ENCODE peak calls at places on chromosomes 12 and 14, in ten cellular contexts. One of them, this sample, is unnamed. For H3K9me3, the result is how much of the 10 kb centered on the place peaks cover.

GRCh38 chr14:51396222-51396815 is 156.3 kb downstream of the TMX1 start:
- DNase-seq in effector memory CD4-positive, alpha-beta T cell: no peak
- DNase-seq in CD8-positive, alpha-beta memory T cell: no peak
- DNase-seq in tibial artery: no peak
- DNase-seq in PC-3: peak
- DNase-seq in IMR-90: peak
- DNase-seq in pancreas: peak
- DNase-seq in left ventricle myocardium inferior: no peak
- DNase-seq in esophagus squamous epithelium: no peak
- DNase-seq in neuronal stem cell: no peak
- DNase-seq in this sample: no peak

GRCh38 chr12:55728185-55728931 is 451 bp downstream of the CD63 start:
- DNase-seq in tibial artery: peak
- DNase-seq in effector memory CD4-positive, alpha-beta T cell: no peak
- DNase-seq in CD8-positive, alpha-beta memory T cell: no peak
- DNase-seq in neuronal stem cell: no peak
- DNase-seq in pancreas: peak
- DNase-seq in IMR-90: peak
- DNase-seq in left ventricle myocardium inferior: peak
- DNase-seq in PC-3: peak
- DNase-seq in esophagus squamous epithelium: no peak
- DNase-seq in this sample: no peak

GRCh38 chr14:62126885-62127478 is 364.8 kb downstream of the SNAPC1 start:
- DNase-seq in esophagus squamous epithelium: no peak
- DNase-seq in pancreas: peak
- DNase-seq in neuronal stem cell: peak
- DNase-seq in left ventricle myocardium inferior: no peak
- DNase-seq in PC-3: peak
- DNase-seq in effector memory CD4-positive, alpha-beta T cell: no peak
- DNase-seq in tibial artery: no peak
- DNase-seq in IMR-90: peak
- DNase-seq in CD8-positive, alpha-beta memory T cell: peak
- DNase-seq in this sample: no peak

GRCh38 chr12:53345486-53346195 is 9.5 kb upstream of the SP7 start:
- DNase-seq in effector memory CD4-positive, alpha-beta T cell: no peak
- DNase-seq in pancreas: no peak
- DNase-seq in CD8-positive, alpha-beta memory T cell: no peak
- DNase-seq in IMR-90: no peak
- DNase-seq in neuronal stem cell: no peak
- DNase-seq in tibial artery: no peak
- DNase-seq in PC-3: no peak
- DNase-seq in esophagus squamous epithelium: no peak
- DNase-seq in left ventricle myocardium inferior: peak
- DNase-seq in this sample: no peak

GRCh38 chr14:86708846-86709339 is 1178.9 kb downstream of the FLRT2 start:
- DNase-seq in effector memory CD4-positive, alpha-beta T cell: no peak
- DNase-seq in CD8-positive, alpha-beta memory T cell: no peak
- DNase-seq in esophagus squamous epithelium: no peak
- DNase-seq in left ventricle myocardium inferior: no peak
- DNase-seq in tibial artery: no peak
- DNase-seq in PC-3: no peak
- DNase-seq in IMR-90: no peak
- DNase-seq in neuronal stem cell: no peak
- DNase-seq in pancreas: no peak
- DNase-seq in this sample: no peak

GRCh38 chr12:71075743-71076142 is 82.1 kb downstream of the TSPAN8 start:
- DNase-seq in left ventricle myocardium inferior: no peak
- DNase-seq in effector memory CD4-positive, alpha-beta T cell: no peak
- DNase-seq in CD8-positive, alpha-beta memory T cell: no peak
- DNase-seq in pancreas: no peak
- DNase-seq in IMR-90: no peak
- DNase-seq in tibial artery: no peak
- DNase-seq in neuronal stem cell: no peak
- DNase-seq in PC-3: peak
- DNase-seq in esophagus squamous epithelium: no peak
- DNase-seq in this sample: no peak

GRCh38 chr12:53201170-53201541 is 5.9 kb downstream of the ITGB7 start:
- DNase-seq in PC-3: no peak
- DNase-seq in neuronal stem cell: no peak
- DNase-seq in tibial artery: no peak
- DNase-seq in pancreas: no peak
- DNase-seq in effector memory CD4-positive, alpha-beta T cell: no peak
- DNase-seq in CD8-positive, alpha-beta memory T cell: no peak
- DNase-seq in IMR-90: peak
- DNase-seq in esophagus squamous epithelium: no peak
- DNase-seq in left ventricle myocardium inferior: no peak
- DNase-seq in this sample: no peak

GRCh38 chr12:96015672-96016071 is 19.5 kb upstream of the HAL start:
- DNase-seq in neuronal stem cell: no peak
- DNase-seq in left ventricle myocardium inferior: peak
- DNase-seq in tibial artery: no peak
- DNase-seq in PC-3: peak
- DNase-seq in pancreas: no peak
- DNase-seq in IMR-90: peak
- DNase-seq in CD8-positive, alpha-beta memory T cell: no peak
- DNase-seq in esophagus squamous epithelium: no peak
- DNase-seq in effector memory CD4-positive, alpha-beta T cell: no peak
- DNase-seq in this sample: no peak

GRCh38 chr14:94761999-94762377 is 7.9 kb downstream of the GSC start:
- DNase-seq in CD8-positive, alpha-beta memory T cell: no peak
- DNase-seq in neuronal stem cell: no peak
- DNase-seq in effector memory CD4-positive, alpha-beta T cell: no peak
- DNase-seq in IMR-90: no peak
- DNase-seq in PC-3: no peak
- DNase-seq in pancreas: no peak
- DNase-seq in left ventricle myocardium inferior: no peak
- DNase-seq in tibial artery: no peak
- DNase-seq in esophagus squamous epithelium: no peak
- DNase-seq in this sample: no peak

GRCh38 chr14:95311752-95312151 is 8.0 kb downstream of the CLMN start:
- DNase-seq in left ventricle myocardium inferior: no peak
- DNase-seq in tibial artery: no peak
- DNase-seq in IMR-90: no peak
- DNase-seq in PC-3: no peak
- DNase-seq in esophagus squamous epithelium: no peak
- DNase-seq in effector memory CD4-positive, alpha-beta T cell: no peak
- DNase-seq in CD8-positive, alpha-beta memory T cell: no peak
- DNase-seq in pancreas: no peak
- DNase-seq in neuronal stem cell: no peak
- DNase-seq in this sample: no peak

GRCh38 chr12:124524231-124524925 is 43.0 kb downstream of the NCOR2 start:
- DNase-seq in effector memory CD4-positive, alpha-beta T cell: no peak
- DNase-seq in neuronal stem cell: no peak
- DNase-seq in esophagus squamous epithelium: no peak
- DNase-seq in tibial artery: no peak
- DNase-seq in PC-3: peak
- DNase-seq in pancreas: no peak
- DNase-seq in CD8-positive, alpha-beta memory T cell: no peak
- DNase-seq in IMR-90: peak
- DNase-seq in left ventricle myocardium inferior: no peak
- DNase-seq in this sample: no peak

GRCh38 chr12:16076553-16076952 is 165.4 kb downstream of the DERA start:
- DNase-seq in IMR-90: peak
- DNase-seq in effector memory CD4-positive, alpha-beta T cell: no peak
- DNase-seq in neuronal stem cell: peak
- DNase-seq in tibial artery: no peak
- DNase-seq in esophagus squamous epithelium: no peak
- DNase-seq in CD8-positive, alpha-beta memory T cell: no peak
- DNase-seq in pancreas: no peak
- DNase-seq in left ventricle myocardium inferior: no peak
- DNase-seq in PC-3: peak
- DNase-seq in this sample: no peak

GRCh38 chr12:101470939-101471338 is 4.2 kb upstream of the SPIC start:
- DNase-seq in esophagus squamous epithelium: no peak
- DNase-seq in pancreas: no peak
- DNase-seq in IMR-90: no peak
- DNase-seq in neuronal stem cell: no peak
- DNase-seq in CD8-positive, alpha-beta memory T cell: no peak
- DNase-seq in PC-3: no peak
- DNase-seq in left ventricle myocardium inferior: no peak
- DNase-seq in effector memory CD4-positive, alpha-beta T cell: no peak
- DNase-seq in tibial artery: no peak
- DNase-seq in this sample: no peak

DNA sequence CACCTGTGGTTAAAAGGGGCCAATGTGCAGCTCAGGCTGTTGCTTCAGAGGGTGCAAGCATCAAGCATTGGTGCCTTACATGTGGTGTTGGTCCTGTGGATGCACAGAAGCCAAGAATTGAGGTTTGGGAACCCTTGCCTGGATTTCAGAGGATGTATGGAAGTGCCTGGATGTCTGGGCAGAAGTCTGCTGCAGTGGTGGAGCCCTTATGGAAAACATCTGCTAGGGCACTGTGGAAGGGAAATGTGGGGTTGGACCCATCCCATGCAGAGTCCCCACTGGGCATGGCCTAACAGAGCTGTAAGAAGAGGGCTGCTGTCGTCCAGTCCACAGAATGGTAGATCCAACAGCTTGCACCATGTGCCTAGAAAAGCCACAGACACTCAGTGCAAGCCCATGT is 36.6 kb downstream of the PCNX1 start:
- DNase-seq in IMR-90: no peak
- DNase-seq in left ventricle myocardium inferior: no peak
- DNase-seq in pancreas: no peak
- DNase-seq in esophagus squamous epithelium: no peak
- DNase-seq in neuronal stem cell: no peak
- DNase-seq in effector memory CD4-positive, alpha-beta T cell: no peak
- DNase-seq in PC-3: no peak
- DNase-seq in CD8-positive, alpha-beta memory T cell: no peak
- DNase-seq in tibial artery: no peak
- DNase-seq in this sample: no peak
- H3K9me3 ChIP-seq in IMR-90: under half
- H3K9me3 ChIP-seq in left ventricle myocardium inferior: half or more
- H3K9me3 ChIP-seq in pancreas: under half
- H3K9me3 ChIP-seq in esophagus squamous epithelium: under half
- H3K9me3 ChIP-seq in neuronal stem cell: half or more
- H3K9me3 ChIP-seq in effector memory CD4-positive, alpha-beta T cell: under half
- H3K9me3 ChIP-seq in PC-3: under half
- H3K9me3 ChIP-seq in CD8-positive, alpha-beta memory T cell: under half
- H3K9me3 ChIP-seq in tibial artery: under half
- H3K9me3 ChIP-seq in this sample: under half

GRCh38 chr14:66944872-66945271 is 244.4 kb upstream of the GARIN2 start:
- DNase-seq in IMR-90: peak
- DNase-seq in PC-3: peak
- DNase-seq in left ventricle myocardium inferior: no peak
- DNase-seq in pancreas: no peak
- DNase-seq in esophagus squamous epithelium: no peak
- DNase-seq in tibial artery: no peak
- DNase-seq in neuronal stem cell: peak
- DNase-seq in effector memory CD4-positive, alpha-beta T cell: no peak
- DNase-seq in CD8-positive, alpha-beta memory T cell: no peak
- DNase-seq in this sample: no peak

GRCh38 chr14:66939409-66939808 is 249.8 kb upstream of the GARIN2 start:
- DNase-seq in PC-3: no peak
- DNase-seq in effector memory CD4-positive, alpha-beta T cell: no peak
- DNase-seq in left ventricle myocardium inferior: no peak
- DNase-seq in tibial artery: no peak
- DNase-seq in IMR-90: no peak
- DNase-seq in pancreas: no peak
- DNase-seq in esophagus squamous epithelium: no peak
- DNase-seq in neuronal stem cell: no peak
- DNase-seq in CD8-positive, alpha-beta memory T cell: no peak
- DNase-seq in this sample: no peak
- H3K9me3 ChIP-seq in PC-3: under half
- H3K9me3 ChIP-seq in effector memory CD4-positive, alpha-beta T cell: under half
- H3K9me3 ChIP-seq in left ventricle myocardium inferior: under half
- H3K9me3 ChIP-seq in tibial artery: under half
- H3K9me3 ChIP-seq in IMR-90: under half
- H3K9me3 ChIP-seq in pancreas: under half
- H3K9me3 ChIP-seq in esophagus squamous epithelium: under half
- H3K9me3 ChIP-seq in neuronal stem cell: under half
- H3K9me3 ChIP-seq in CD8-positive, alpha-beta memory T cell: under half
- H3K9me3 ChIP-seq in this sample: under half

DNA sequence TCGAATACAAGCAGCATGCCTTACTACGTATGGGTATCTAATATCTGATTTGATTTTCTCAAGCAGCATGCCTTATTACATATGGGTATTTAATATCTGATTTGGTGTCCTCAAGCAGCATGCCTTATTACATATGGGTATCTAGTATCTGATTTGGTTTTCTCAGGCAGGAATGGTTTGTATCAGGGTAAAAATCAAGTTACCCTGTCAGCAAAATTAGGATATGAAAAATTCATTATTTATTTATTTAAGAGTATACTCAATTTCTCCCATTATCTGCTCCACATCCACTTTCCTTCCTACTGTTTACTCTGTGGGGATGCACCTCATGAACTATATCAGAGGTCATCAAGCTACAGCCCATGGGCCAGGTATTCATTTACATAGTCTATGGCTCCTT is 21.9 kb downstream of the ZNF891 start:
- DNase-seq in esophagus squamous epithelium: no peak
- DNase-seq in tibial artery: no peak
- DNase-seq in neuronal stem cell: no peak
- DNase-seq in CD8-positive, alpha-beta memory T cell: no peak
- DNase-seq in pancreas: no peak
- DNase-seq in PC-3: no peak
- DNase-seq in effector memory CD4-positive, alpha-beta T cell: no peak
- DNase-seq in IMR-90: no peak
- DNase-seq in left ventricle myocardium inferior: no peak
- DNase-seq in this sample: no peak
- H3K9me3 ChIP-seq in esophagus squamous epithelium: half or more
- H3K9me3 ChIP-seq in tibial artery: half or more
- H3K9me3 ChIP-seq in neuronal stem cell: half or more
- H3K9me3 ChIP-seq in CD8-positive, alpha-beta memory T cell: half or more
- H3K9me3 ChIP-seq in pancreas: under half
- H3K9me3 ChIP-seq in PC-3: half or more
- H3K9me3 ChIP-seq in effector memory CD4-positive, alpha-beta T cell: half or more
- H3K9me3 ChIP-seq in IMR-90: half or more
- H3K9me3 ChIP-seq in left ventricle myocardium inferior: half or more
- H3K9me3 ChIP-seq in this sample: half or more

DNA sequence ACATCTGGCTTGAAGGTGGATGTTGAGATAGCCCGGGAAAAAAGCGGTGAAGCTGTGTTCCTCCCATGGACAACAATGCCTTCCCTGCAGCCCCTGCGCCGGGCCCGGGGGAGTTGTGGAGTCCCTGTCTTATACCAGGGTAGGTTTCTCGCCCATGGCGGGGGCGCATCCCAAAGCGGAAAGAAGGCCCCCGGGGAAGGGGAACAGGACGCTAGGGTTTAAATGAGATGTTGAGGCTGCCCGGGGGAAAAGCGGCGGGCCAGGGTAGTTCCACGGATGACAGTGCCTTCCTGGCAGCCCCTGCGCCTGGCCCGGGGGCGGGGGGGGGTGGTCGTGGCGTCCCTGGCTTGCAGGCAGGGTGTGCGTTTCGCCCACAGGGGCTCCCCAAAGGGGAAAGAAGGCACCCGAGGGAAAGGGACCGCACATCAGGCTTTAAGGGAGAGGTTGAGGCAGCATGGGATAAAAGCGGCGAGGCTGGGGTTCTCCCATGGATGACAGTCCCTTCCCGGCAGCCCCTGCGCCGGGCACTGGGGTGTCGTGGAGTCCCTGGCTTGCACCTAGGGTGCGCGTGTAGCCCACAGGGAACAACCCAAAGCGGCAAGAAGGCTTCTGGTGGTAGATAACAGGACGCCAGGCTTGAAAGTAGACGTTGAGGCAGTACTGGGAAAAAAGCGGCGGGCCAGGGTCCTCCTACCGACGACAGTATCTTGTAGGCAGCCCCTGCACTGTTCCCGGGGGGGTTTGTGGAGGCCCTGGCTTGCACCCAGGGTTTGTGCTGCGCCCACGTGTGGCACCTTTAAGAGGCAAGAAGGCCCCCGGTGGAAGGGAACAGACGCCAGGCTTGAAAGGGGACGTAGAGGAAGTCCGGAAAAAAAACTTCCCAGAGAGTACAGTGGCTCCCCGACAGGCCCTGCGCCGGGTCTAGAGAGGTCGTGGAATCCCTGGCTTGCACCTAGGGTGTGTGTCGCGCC is 160.8 kb upstream of the ALG10B start:
- DNase-seq in tibial artery: peak
- DNase-seq in PC-3: no peak
- DNase-seq in left ventricle myocardium inferior: no peak
- DNase-seq in effector memory CD4-positive, alpha-beta T cell: no peak
- DNase-seq in CD8-positive, alpha-beta memory T cell: no peak
- DNase-seq in pancreas: peak
- DNase-seq in neuronal stem cell: no peak
- DNase-seq in IMR-90: no peak
- DNase-seq in esophagus squamous epithelium: no peak
- DNase-seq in this sample: no peak
- H3K9me3 ChIP-seq in tibial artery: under half
- H3K9me3 ChIP-seq in PC-3: under half
- H3K9me3 ChIP-seq in left ventricle myocardium inferior: under half
- H3K9me3 ChIP-seq in effector memory CD4-positive, alpha-beta T cell: under half
- H3K9me3 ChIP-seq in CD8-positive, alpha-beta memory T cell: under half
- H3K9me3 ChIP-seq in pancreas: under half
- H3K9me3 ChIP-seq in neuronal stem cell: under half
- H3K9me3 ChIP-seq in IMR-90: half or more
- H3K9me3 ChIP-seq in esophagus squamous epithelium: under half
- H3K9me3 ChIP-seq in this sample: under half